ENCODE peak calls at places on chromosomes 5 and 9, in five cellular contexts. One of them, this sample, is unnamed.

GRCh38 chr9:104856413-104856941 is 71.5 kb downstream of the ABCA1 start:
- DNase-seq in epithelial cell of esophagus: peak
- DNase-seq in HL-60: no peak
- DNase-seq in Caki2: no peak
- DNase-seq in PC-9: no peak
- DNase-seq in this sample: no peak

GRCh38 chr5:119961993-119962392 is 332.6 kb downstream of the FAM170A start:
- DNase-seq in PC-9: no peak
- DNase-seq in HL-60: no peak
- DNase-seq in epithelial cell of esophagus: no peak
- DNase-seq in Caki2: no peak
- DNase-seq in this sample: no peak

GRCh38 chr5:112146323-112146848 is 272.7 kb downstream of the EPB41L4A start:
- DNase-seq in HL-60: no peak
- DNase-seq in epithelial cell of esophagus: peak
- DNase-seq in Caki2: no peak
- DNase-seq in PC-9: no peak
- DNase-seq in this sample: no peak

GRCh38 chr5:148372331-148372730 is 11.4 kb upstream of the FBXO38 start:
- DNase-seq in HL-60: no peak
- DNase-seq in epithelial cell of esophagus: peak
- DNase-seq in PC-9: no peak
- DNase-seq in Caki2: no peak
- DNase-seq in this sample: no peak

GRCh38 chr5:102294996-102295395 is 1.1 kb downstream of the SLCO4C1 start:
- DNase-seq in Caki2: peak
- DNase-seq in PC-9: no peak
- DNase-seq in epithelial cell of esophagus: no peak
- DNase-seq in HL-60: no peak
- DNase-seq in this sample: no peak

GRCh38 chr9:70291446-70291845 is 32.7 kb downstream of the SMC5 start:
- DNase-seq in PC-9: no peak
- DNase-seq in Caki2: no peak
- DNase-seq in HL-60: no peak
- DNase-seq in epithelial cell of esophagus: no peak
- DNase-seq in this sample: no peak

GRCh38 chr9:336039-336438 is 121.4 kb downstream of the DOCK8 start:
- DNase-seq in Caki2: no peak
- DNase-seq in HL-60: no peak
- DNase-seq in PC-9: peak
- DNase-seq in epithelial cell of esophagus: no peak
- DNase-seq in this sample: no peak

GRCh38 chr5:174501461-174502069 is 222.8 kb upstream of the MSX2 start:
- DNase-seq in PC-9: no peak
- DNase-seq in epithelial cell of esophagus: peak
- DNase-seq in Caki2: no peak
- DNase-seq in HL-60: no peak
- DNase-seq in this sample: no peak

This sample was measured in islet precursor cell.